ENCODE peak calls at places on chromosomes 7 and 10, in ten cellular contexts. One of them, this sample, is unnamed.
A peak's percentile ranks its signal among the peaks of the same experiment; 100 is the strongest.

GRCh38 chr10:52566471-52567246 is 205.9 kb downstream of the MBL2 start:
- DNase-seq in foreskin keratinocyte: no peak
- DNase-seq in ACHN: peak; percentile 52
- DNase-seq in renal cortical epithelial cell: peak; percentile 26
- DNase-seq in occipital lobe: no peak
- DNase-seq in AG08395: peak; percentile 47
- DNase-seq in cardiac muscle cell: peak; percentile 27
- DNase-seq in cardiac septum: no peak
- DNase-seq in HEK293T: peak; percentile 28
- DNase-seq in AG09309: peak; percentile 38
- DNase-seq in this sample: peak; percentile 81

GRCh38 chr7:12234334-12234733 is 23.2 kb downstream of the TMEM106B start:
- DNase-seq in foreskin keratinocyte: no peak
- DNase-seq in ACHN: no peak
- DNase-seq in renal cortical epithelial cell: no peak
- DNase-seq in occipital lobe: no peak
- DNase-seq in AG08395: no peak
- DNase-seq in cardiac muscle cell: no peak
- DNase-seq in cardiac septum: no peak
- DNase-seq in HEK293T: no peak
- DNase-seq in AG09309: no peak
- DNase-seq in this sample: no peak

GRCh38 chr7:30879139-30880089 is 32.2 kb upstream of the AQP1 start:
- DNase-seq in foreskin keratinocyte: no peak
- DNase-seq in ACHN: no peak
- DNase-seq in renal cortical epithelial cell: no peak
- DNase-seq in occipital lobe: no peak
- DNase-seq in AG08395: no peak
- DNase-seq in cardiac muscle cell: peak; percentile 34
- DNase-seq in cardiac septum: no peak
- DNase-seq in HEK293T: peak; percentile 29
- DNase-seq in AG09309: no peak
- DNase-seq in this sample: no peak

GRCh38 chr10:24969732-24970330 is 17.4 kb upstream of the PRTFDC1 start:
- DNase-seq in foreskin keratinocyte: no peak
- DNase-seq in ACHN: no peak
- DNase-seq in renal cortical epithelial cell: no peak
- DNase-seq in occipital lobe: no peak
- DNase-seq in AG08395: peak; percentile 33
- DNase-seq in cardiac muscle cell: no peak
- DNase-seq in cardiac septum: no peak
- DNase-seq in HEK293T: no peak
- DNase-seq in AG09309: peak; percentile 31
- DNase-seq in this sample: no peak

GRCh38 chr10:12819656-12820055 is 181.9 kb downstream of the CCDC3 start:
- DNase-seq in foreskin keratinocyte: no peak
- DNase-seq in ACHN: no peak
- DNase-seq in renal cortical epithelial cell: no peak
- DNase-seq in occipital lobe: no peak
- DNase-seq in AG08395: no peak
- DNase-seq in cardiac muscle cell: no peak
- DNase-seq in cardiac septum: peak; percentile 39
- DNase-seq in HEK293T: no peak
- DNase-seq in AG09309: no peak
- DNase-seq in this sample: no peak

GRCh38 chr7:66847879-66848810 is 72.9 kb upstream of the TMEM248 start:
- DNase-seq in foreskin keratinocyte: peak; percentile 42
- DNase-seq in ACHN: no peak
- DNase-seq in renal cortical epithelial cell: peak; percentile 84
- DNase-seq in occipital lobe: no peak
- DNase-seq in AG08395: no peak
- DNase-seq in cardiac muscle cell: no peak
- DNase-seq in cardiac septum: no peak
- DNase-seq in HEK293T: no peak
- DNase-seq in AG09309: peak; percentile 57
- DNase-seq in this sample: peak; percentile 75

GRCh38 chr10:89090760-89091455 is 100.3 kb downstream of the FAS start:
- DNase-seq in foreskin keratinocyte: no peak
- DNase-seq in ACHN: no peak
- DNase-seq in renal cortical epithelial cell: peak; percentile 42
- DNase-seq in occipital lobe: no peak
- DNase-seq in AG08395: no peak
- DNase-seq in cardiac muscle cell: no peak
- DNase-seq in cardiac septum: no peak
- DNase-seq in HEK293T: no peak
- DNase-seq in AG09309: no peak
- DNase-seq in this sample: peak; percentile 42

GRCh38 chr10:131934769-131935168 is 34.0 kb downstream of the PPP2R2D start:
- DNase-seq in foreskin keratinocyte: no peak
- DNase-seq in ACHN: no peak
- DNase-seq in renal cortical epithelial cell: no peak
- DNase-seq in occipital lobe: no peak
- DNase-seq in AG08395: no peak
- DNase-seq in cardiac muscle cell: no peak
- DNase-seq in cardiac septum: peak; percentile 67
- DNase-seq in HEK293T: no peak
- DNase-seq in AG09309: no peak
- DNase-seq in this sample: no peak

GRCh38 chr10:70682920-70683600 is 10.8 kb downstream of the ADAMTS14 start:
- DNase-seq in foreskin keratinocyte: no peak
- DNase-seq in ACHN: no peak
- DNase-seq in renal cortical epithelial cell: no peak
- DNase-seq in occipital lobe: no peak
- DNase-seq in AG08395: no peak
- DNase-seq in cardiac muscle cell: no peak
- DNase-seq in cardiac septum: no peak
- DNase-seq in HEK293T: no peak
- DNase-seq in AG09309: no peak
- DNase-seq in this sample: no peak

GRCh38 chr7:37495574-37496184 is 47.0 kb upstream of the ELMO1 start:
- DNase-seq in foreskin keratinocyte: no peak
- DNase-seq in ACHN: peak; percentile 62
- DNase-seq in renal cortical epithelial cell: peak; percentile 31
- DNase-seq in occipital lobe: no peak
- DNase-seq in AG08395: peak; percentile 24
- DNase-seq in cardiac muscle cell: peak; percentile 44
- DNase-seq in cardiac septum: no peak
- DNase-seq in HEK293T: peak; percentile 21
- DNase-seq in AG09309: no peak
- DNase-seq in this sample: peak; percentile 27

GRCh38 chr7:42237162-42237821 is at the start of gene GLI3:
- DNase-seq in foreskin keratinocyte: peak; percentile 83
- DNase-seq in ACHN: peak; percentile 96
- DNase-seq in renal cortical epithelial cell: peak; percentile 76
- DNase-seq in occipital lobe: peak; percentile 43
- DNase-seq in AG08395: peak; percentile 91
- DNase-seq in cardiac muscle cell: peak; percentile 92
- DNase-seq in cardiac septum: peak; percentile 88
- DNase-seq in HEK293T: peak; percentile 78
- DNase-seq in AG09309: peak; percentile 76
- DNase-seq in this sample: peak; percentile 95

GRCh38 chr7:157676001-157676400 is 339.2 kb downstream of the DNAJB6 start:
- DNase-seq in foreskin keratinocyte: no peak
- DNase-seq in ACHN: no peak
- DNase-seq in renal cortical epithelial cell: no peak
- DNase-seq in occipital lobe: no peak
- DNase-seq in AG08395: no peak
- DNase-seq in cardiac muscle cell: no peak
- DNase-seq in cardiac septum: peak; percentile 68
- DNase-seq in HEK293T: no peak
- DNase-seq in AG09309: no peak
- DNase-seq in this sample: no peak

GRCh38 chr10:20874261-20874660 is 22.9 kb downstream of the NEBL start:
- DNase-seq in foreskin keratinocyte: no peak
- DNase-seq in ACHN: no peak
- DNase-seq in renal cortical epithelial cell: no peak
- DNase-seq in occipital lobe: no peak
- DNase-seq in AG08395: no peak
- DNase-seq in cardiac muscle cell: no peak
- DNase-seq in cardiac septum: no peak
- DNase-seq in HEK293T: no peak
- DNase-seq in AG09309: no peak
- DNase-seq in this sample: no peak

GRCh38 chr10:100373298-100374136 is 26.5 kb downstream of the SCD start:
- DNase-seq in foreskin keratinocyte: peak; percentile 98
- DNase-seq in ACHN: peak; percentile 100
- DNase-seq in renal cortical epithelial cell: peak; percentile 99
- DNase-seq in occipital lobe: peak; percentile 95
- DNase-seq in AG08395: peak; percentile 97
- DNase-seq in cardiac muscle cell: peak; percentile 98
- DNase-seq in cardiac septum: peak; percentile 98
- DNase-seq in HEK293T: peak; percentile 95
- DNase-seq in AG09309: peak; percentile 96
- DNase-seq in this sample: peak; percentile 100

GRCh38 chr7:78649976-78650375 is 803.5 kb downstream of the MAGI2 start:
- DNase-seq in foreskin keratinocyte: no peak
- DNase-seq in ACHN: no peak
- DNase-seq in renal cortical epithelial cell: no peak
- DNase-seq in occipital lobe: no peak
- DNase-seq in AG08395: no peak
- DNase-seq in cardiac muscle cell: no peak
- DNase-seq in cardiac septum: no peak
- DNase-seq in HEK293T: no peak
- DNase-seq in AG09309: no peak
- DNase-seq in this sample: no peak

GRCh38 chr7:108146070-108146842 is 16.1 kb upstream of the LAMB4 start:
- DNase-seq in foreskin keratinocyte: no peak
- DNase-seq in ACHN: peak; percentile 86
- DNase-seq in renal cortical epithelial cell: peak; percentile 65
- DNase-seq in occipital lobe: peak; percentile 63
- DNase-seq in AG08395: peak; percentile 69
- DNase-seq in cardiac muscle cell: peak; percentile 80
- DNase-seq in cardiac septum: no peak
- DNase-seq in HEK293T: peak; percentile 65
- DNase-seq in AG09309: peak; percentile 47
- DNase-seq in this sample: peak; percentile 89

GRCh38 chr10:113993489-113993932 is 50.2 kb upstream of the ADRB1 start:
- DNase-seq in foreskin keratinocyte: no peak
- DNase-seq in ACHN: no peak
- DNase-seq in renal cortical epithelial cell: no peak
- DNase-seq in occipital lobe: no peak
- DNase-seq in AG08395: peak; percentile 52
- DNase-seq in cardiac muscle cell: no peak
- DNase-seq in cardiac septum: no peak
- DNase-seq in HEK293T: no peak
- DNase-seq in AG09309: no peak
- DNase-seq in this sample: no peak

GRCh38 chr10:46216836-46217748 is 69.7 kb upstream of the ANTXRL start:
- DNase-seq in foreskin keratinocyte: no peak
- DNase-seq in ACHN: no peak
- DNase-seq in renal cortical epithelial cell: no peak
- DNase-seq in occipital lobe: no peak
- DNase-seq in AG08395: no peak
- DNase-seq in cardiac muscle cell: no peak
- DNase-seq in cardiac septum: no peak
- DNase-seq in HEK293T: no peak
- DNase-seq in AG09309: no peak
- DNase-seq in this sample: no peak

GRCh38 chr10:127886371-127887051 is 6.2 kb downstream of the CLRN3 start:
- DNase-seq in foreskin keratinocyte: no peak
- DNase-seq in ACHN: no peak
- DNase-seq in renal cortical epithelial cell: peak; percentile 92
- DNase-seq in occipital lobe: no peak
- DNase-seq in AG08395: no peak
- DNase-seq in cardiac muscle cell: no peak
- DNase-seq in cardiac septum: no peak
- DNase-seq in HEK293T: no peak
- DNase-seq in AG09309: no peak
- DNase-seq in this sample: no peak

GRCh38 chr10:27525819-27526218 is 21.7 kb downstream of the RAB18 start:
- DNase-seq in foreskin keratinocyte: no peak
- DNase-seq in ACHN: no peak
- DNase-seq in renal cortical epithelial cell: peak; percentile 46
- DNase-seq in occipital lobe: no peak
- DNase-seq in AG08395: peak; percentile 50
- DNase-seq in cardiac muscle cell: peak; percentile 44
- DNase-seq in cardiac septum: no peak
- DNase-seq in HEK293T: no peak
- DNase-seq in AG09309: peak; percentile 46
- DNase-seq in this sample: peak; percentile 65

GRCh38 chr10:84155521-84155920 is 16.2 kb downstream of the GHITM start:
- DNase-seq in foreskin keratinocyte: no peak
- DNase-seq in ACHN: no peak
- DNase-seq in renal cortical epithelial cell: no peak
- DNase-seq in occipital lobe: no peak
- DNase-seq in AG08395: no peak
- DNase-seq in cardiac muscle cell: no peak
- DNase-seq in cardiac septum: no peak
- DNase-seq in HEK293T: no peak
- DNase-seq in AG09309: no peak
- DNase-seq in this sample: no peak

GRCh38 chr7:43612599-43613589 is 30.0 kb downstream of the STK17A start:
- DNase-seq in foreskin keratinocyte: no peak
- DNase-seq in ACHN: no peak
- DNase-seq in renal cortical epithelial cell: no peak
- DNase-seq in occipital lobe: no peak
- DNase-seq in AG08395: peak; percentile 77
- DNase-seq in cardiac muscle cell: no peak
- DNase-seq in cardiac septum: no peak
- DNase-seq in HEK293T: no peak
- DNase-seq in AG09309: peak; percentile 41
- DNase-seq in this sample: peak; percentile 48

GRCh38 chr10:30413996-30414576 is 19.9 kb upstream of the MAP3K8 start:
- DNase-seq in foreskin keratinocyte: no peak
- DNase-seq in ACHN: peak; percentile 55
- DNase-seq in renal cortical epithelial cell: peak; percentile 71
- DNase-seq in occipital lobe: no peak
- DNase-seq in AG08395: peak; percentile 79
- DNase-seq in cardiac muscle cell: peak; percentile 63
- DNase-seq in cardiac septum: no peak
- DNase-seq in HEK293T: peak; percentile 58
- DNase-seq in AG09309: peak; percentile 52
- DNase-seq in this sample: peak; percentile 86

GRCh38 chr10:37403776-37404175 is 278.4 kb downstream of the ANKRD30A start:
- DNase-seq in foreskin keratinocyte: no peak
- DNase-seq in ACHN: no peak
- DNase-seq in renal cortical epithelial cell: no peak
- DNase-seq in occipital lobe: no peak
- DNase-seq in AG08395: no peak
- DNase-seq in cardiac muscle cell: no peak
- DNase-seq in cardiac septum: no peak
- DNase-seq in HEK293T: no peak
- DNase-seq in AG09309: no peak
- DNase-seq in this sample: no peak

GRCh38 chr10:64396105-64396504 is 874.9 kb downstream of the REEP3 start:
- DNase-seq in foreskin keratinocyte: no peak
- DNase-seq in ACHN: peak; percentile 68
- DNase-seq in renal cortical epithelial cell: peak; percentile 78
- DNase-seq in occipital lobe: no peak
- DNase-seq in AG08395: peak; percentile 45
- DNase-seq in cardiac muscle cell: no peak
- DNase-seq in cardiac septum: no peak
- DNase-seq in HEK293T: no peak
- DNase-seq in AG09309: no peak
- DNase-seq in this sample: peak; percentile 14

GRCh38 chr10:61487506-61487905 is 34.3 kb upstream of the TMEM26 start:
- DNase-seq in foreskin keratinocyte: peak; percentile 10
- DNase-seq in ACHN: no peak
- DNase-seq in renal cortical epithelial cell: no peak
- DNase-seq in occipital lobe: no peak
- DNase-seq in AG08395: peak; percentile 61
- DNase-seq in cardiac muscle cell: no peak
- DNase-seq in cardiac septum: no peak
- DNase-seq in HEK293T: no peak
- DNase-seq in AG09309: no peak
- DNase-seq in this sample: no peak

GRCh38 chr10:32245760-32246159 is 101.2 kb downstream of the EPC1 start:
- DNase-seq in foreskin keratinocyte: no peak
- DNase-seq in ACHN: no peak
- DNase-seq in renal cortical epithelial cell: no peak
- DNase-seq in occipital lobe: no peak
- DNase-seq in AG08395: no peak
- DNase-seq in cardiac muscle cell: no peak
- DNase-seq in cardiac septum: no peak
- DNase-seq in HEK293T: no peak
- DNase-seq in AG09309: no peak
- DNase-seq in this sample: no peak

GRCh38 chr7:69739906-69740545 is 141.8 kb downstream of the AUTS2 start:
- DNase-seq in foreskin keratinocyte: peak; percentile 51
- DNase-seq in ACHN: no peak
- DNase-seq in renal cortical epithelial cell: no peak
- DNase-seq in occipital lobe: no peak
- DNase-seq in AG08395: peak; percentile 45
- DNase-seq in cardiac muscle cell: peak; percentile 48
- DNase-seq in cardiac septum: no peak
- DNase-seq in HEK293T: peak; percentile 17
- DNase-seq in AG09309: no peak
- DNase-seq in this sample: no peak

This sample was measured in fibroblast of villous mesenchyme.